ENCODE peak calls at places on chromosome 14, in eight cellular contexts. C is activated T-helper 1 cell treated with anti-CD3 and anti-CD28 coated beads, Interleukin-2, amount 50 U/mL, for 16 hours; K is NCI-H2081; Q is germinal center; U is brain microvascular endothelial cell; O is AG09319; F is CD4-positive, alpha-beta memory T cell; M is activated CD4-positive, CD25-positive, alpha-beta regulatory T cell. B is an unnamed sample.

GRCh38 chr14:102731101-102731870 is 46.0 kb upstream of the TRAF3 start:
- DNase-seq in M (no peak), K (no peak), Q (no peak), O (no peak), U (no peak), F (no peak), C (no peak), B (no peak)

GRCh38 chr14:36818794-36819384 is 157.2 kb downstream of the PAX9 start:
- DNase-seq in U (peak), Q (no peak), F (no peak), O (no peak), C (no peak), K (no peak), M (no peak), B (no peak)

GRCh38 chr14:100791995-100792394 is 33.9 kb upstream of the MEG3 start:
- DNase-seq in F (no peak), U (no peak), Q (no peak), O (no peak), M (no peak), C (no peak), K (no peak), B (no peak)

GRCh38 chr14:21070610-21071224 is 613 bp downstream of the ARHGEF40 start:
- DNase-seq in F (peak), Q (peak), M (no peak), K (no peak), U (peak), O (no peak), C (no peak), B (peak)

GRCh38 chr14:54211562-54212308 is 185.1 kb upstream of the CDKN3 start:
- DNase-seq in M (no peak), C (no peak), O (peak), U (peak), K (no peak), F (no peak), Q (no peak), B (no peak)

GRCh38 chr14:22769369-22769768 is 2.9 kb downstream of the OXA1L start:
- DNase-seq in U (no peak), C (no peak), O (no peak), K (no peak), F (no peak), M (no peak), Q (no peak), B (no peak)

GRCh38 chr14:44963775-44964380 is 1.9 kb downstream of the TOGARAM1 start:
- DNase-seq in M (no peak), C (no peak), K (peak), F (no peak), Q (no peak), O (no peak), U (no peak), B (no peak)

GRCh38 chr14:90970167-90970600 is 90.3 kb downstream of the RPS6KA5 start:
- DNase-seq in M (no peak), F (no peak), O (no peak), Q (no peak), K (no peak), C (no peak), U (no peak), B (no peak)

GRCh38 chr14:61322799-61323290 is 1.5 kb downstream of the PRKCH start:
- DNase-seq in O (no peak), U (no peak), K (no peak), M (no peak), Q (no peak), C (no peak), F (peak), B (no peak)

GRCh38 chr14:91067186-91067585 is 6.7 kb upstream of the RPS6KA5 start:
- DNase-seq in F (peak), K (no peak), U (no peak), C (no peak), M (no peak), O (no peak), Q (no peak), B (no peak)

GRCh38 chr14:80637726-80638619 is 303.6 kb downstream of the CEP128 start:
- DNase-seq in K (no peak), Q (no peak), F (no peak), U (peak), C (no peak), O (peak), M (no peak), B (no peak)

GRCh38 chr14:74595006-74595735 is 16.9 kb downstream of the LTBP2 start:
- DNase-seq in F (no peak), C (no peak), K (no peak), Q (no peak), U (no peak), O (peak), M (no peak), B (no peak)

GRCh38 chr14:76203086-76204001 is 51.6 kb downstream of the GPATCH2L start:
- DNase-seq in K (no peak), U (peak), M (no peak), Q (no peak), F (no peak), C (no peak), O (peak), B (peak)

GRCh38 chr14:100896369-100897060 is 7.0 kb downstream of the RTL1 start:
- DNase-seq in M (no peak), C (no peak), K (no peak), U (no peak), Q (no peak), F (no peak), O (no peak), B (no peak)

GRCh38 chr14:80055912-80056801 is 155.1 kb downstream of the DIO2 start:
- DNase-seq in U (peak), O (peak), K (peak), C (no peak), M (no peak), Q (no peak), F (no peak), B (peak)

GRCh38 chr14:79419571-79420327 is 791.6 kb downstream of the DIO2 start:
- DNase-seq in M (no peak), F (no peak), U (no peak), K (no peak), C (no peak), Q (no peak), O (no peak), B (no peak)

GRCh38 chr14:36717363-36717762 is 55.7 kb downstream of the PAX9 start:
- DNase-seq in K (peak), U (no peak), O (no peak), F (no peak), M (no peak), Q (no peak), C (no peak), B (no peak)

GRCh38 chr14:57747036-57747435 is 118.9 kb downstream of the SLC35F4 start:
- DNase-seq in K (no peak), Q (no peak), U (no peak), M (no peak), O (no peak), C (no peak), F (no peak), B (no peak)

GRCh38 chr14:91396959-91397815 is 20.4 kb downstream of the CCDC88C start:
- DNase-seq in U (no peak), F (peak), Q (peak), M (peak), C (peak), O (no peak), K (peak), B (no peak)

GRCh38 chr14:89509891-89510290 is 92.9 kb upstream of the FOXN3 start:
- DNase-seq in C (no peak), Q (no peak), F (no peak), U (peak), K (no peak), M (no peak), O (no peak), B (no peak)

B was measured in smooth muscle cell of the brain vasculature.